ENCODE peak calls at places on chromosomes 2 and 18, in five cellular contexts. N is neuronal stem cell, U is H9, Q is mesenchymal stem cell, L is trophoblast cell. V is an unnamed sample.
A peak's percentile ranks its signal among the peaks of the same experiment; 100 is the strongest.

GRCh38 chr2:22981785-22982184 is 403.2 kb upstream of the KLHL29 start:
- DNase-seq in N (no peak), U (no peak), Q (no peak), L (no peak), V (no peak)

GRCh38 chr2:2173633-2174032 is 157.4 kb downstream of the MYT1L start:
- DNase-seq in N (no peak), U (no peak), Q (no peak), L (no peak), V (no peak)

GRCh38 chr18:76374330-76375281 is 120.4 kb downstream of the ZNF516 start:
- DNase-seq in N (no peak), U (no peak), Q (no peak), L (no peak), V (no peak)

GRCh38 chr18:36758623-36759022 is 70.2 kb downstream of the TPGS2 start:
- DNase-seq in N (no peak), U (no peak), Q (no peak), L (no peak), V (peak; percentile 6)

GRCh38 chr2:196204991-196205766 is 33.8 kb upstream of the STK17B start:
- DNase-seq in N (no peak), U (no peak), Q (peak; percentile 67), L (no peak), V (no peak)

GRCh38 chr18:62452280-62452824 is 70.5 kb upstream of the ZCCHC2 start:
- DNase-seq in N (no peak), U (no peak), Q (peak; percentile 39), L (peak; percentile 35), V (peak; percentile 19)

GRCh38 chr2:196259507-196260481 is 88.4 kb upstream of the STK17B start:
- DNase-seq in N (no peak), U (no peak), Q (peak; percentile 96), L (no peak), V (peak; percentile 94)

GRCh38 chr2:179435021-179435420 is 170.4 kb upstream of the SESTD1 start:
- DNase-seq in N (no peak), U (no peak), Q (no peak), L (no peak), V (no peak)

GRCh38 chr2:10328667-10329583 is 26.2 kb downstream of the HPCAL1 start:
- DNase-seq in N (no peak), U (no peak), Q (no peak), L (no peak), V (no peak)

GRCh38 chr18:23377669-23378469 is 75.2 kb upstream of the RIOK3 start:
- DNase-seq in N (no peak), U (no peak), Q (peak; percentile 91), L (no peak), V (peak; percentile 92)

GRCh38 chr2:178477443-178478099 is 829 bp downstream of the FKBP7 start:
- DNase-seq in N (no peak), U (no peak), Q (peak; percentile 32), L (no peak), V (no peak)

GRCh38 chr2:196607073-196607472 is 32.4 kb upstream of the CCDC150 start:
- DNase-seq in N (no peak), U (no peak), Q (peak; percentile 76), L (no peak), V (peak; percentile 56)

GRCh38 chr2:23385748-23386421 is 906 bp downstream of the KLHL29 start:
- DNase-seq in N (no peak), U (no peak), Q (peak; percentile 45), L (no peak), V (no peak)

GRCh38 chr18:59516356-59517155 is 157.5 kb upstream of the LMAN1 start:
- DNase-seq in N (peak; percentile 27), U (no peak), Q (peak; percentile 82), L (peak; percentile 72), V (peak; percentile 92)

GRCh38 chr2:1406434-1406833 is 6.8 kb upstream of the TPO start:
- DNase-seq in N (no peak), U (no peak), Q (no peak), L (no peak), V (no peak)

GRCh38 chr2:32039447-32040219 is at the start of gene DPY30:
- DNase-seq in N (peak; percentile 91), U (peak; percentile 96), Q (peak; percentile 94), L (peak; percentile 95), V (peak; percentile 92)
- H3K14ac ChIP-seq in N (no peak within 1 kb of the TSS), U (peak within 1 kb of the TSS; percentile 95), Q (no peak within 1 kb of the TSS), L (peak within 1 kb of the TSS; percentile 92), V (peak within 1 kb of the TSS; percentile 85)

DNA sequence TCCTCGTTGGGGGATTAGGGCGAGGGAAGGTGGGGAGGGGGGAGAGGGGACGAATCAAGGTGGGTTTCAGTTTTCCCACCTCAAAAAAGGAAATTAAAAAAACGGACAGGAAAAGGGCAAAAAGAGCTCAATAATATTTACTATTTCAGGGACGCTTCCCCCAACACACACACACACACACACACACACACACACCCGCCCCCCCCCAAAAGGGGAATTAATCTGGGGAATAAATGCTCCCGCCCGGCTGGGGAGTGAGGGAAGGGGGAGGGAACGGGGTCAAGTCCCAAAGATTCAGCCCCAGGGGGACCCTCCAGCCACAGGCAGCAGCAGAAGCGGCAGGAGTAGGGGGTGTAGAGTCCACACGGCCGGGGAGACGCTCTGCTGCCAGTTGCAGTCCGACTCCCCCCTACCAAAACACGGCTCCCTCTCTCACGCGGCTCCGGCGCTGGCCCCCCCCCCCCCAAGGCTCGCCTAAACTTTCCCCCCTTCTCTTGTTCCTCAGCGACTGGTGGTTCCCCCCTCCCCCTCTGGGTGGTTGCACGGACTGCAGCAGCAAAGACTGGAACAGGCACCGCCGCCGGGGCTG is 472 bp downstream of the XPO1 start:
- DNase-seq in N (peak; percentile 15), U (no peak), Q (no peak), L (no peak), V (no peak)
- H3K14ac ChIP-seq in N (peak overlapping the region; percentile 38), U (peak overlapping the region; percentile 98), Q (no peak overlapping the region), L (peak overlapping the region; percentile 96), V (peak overlapping the region; percentile 78)

GRCh38 chr2:234495801-234496441 is 960 bp downstream of the ARL4C start:
- DNase-seq in N (no peak), U (peak; percentile 39), Q (peak; percentile 47), L (no peak), V (peak; percentile 32)
- H3K14ac ChIP-seq in N (peak overlapping the region; percentile 79), U (peak overlapping the region; percentile 10), Q (no peak overlapping the region), L (peak overlapping the region; percentile 10), V (peak overlapping the region; percentile 84)

DNA sequence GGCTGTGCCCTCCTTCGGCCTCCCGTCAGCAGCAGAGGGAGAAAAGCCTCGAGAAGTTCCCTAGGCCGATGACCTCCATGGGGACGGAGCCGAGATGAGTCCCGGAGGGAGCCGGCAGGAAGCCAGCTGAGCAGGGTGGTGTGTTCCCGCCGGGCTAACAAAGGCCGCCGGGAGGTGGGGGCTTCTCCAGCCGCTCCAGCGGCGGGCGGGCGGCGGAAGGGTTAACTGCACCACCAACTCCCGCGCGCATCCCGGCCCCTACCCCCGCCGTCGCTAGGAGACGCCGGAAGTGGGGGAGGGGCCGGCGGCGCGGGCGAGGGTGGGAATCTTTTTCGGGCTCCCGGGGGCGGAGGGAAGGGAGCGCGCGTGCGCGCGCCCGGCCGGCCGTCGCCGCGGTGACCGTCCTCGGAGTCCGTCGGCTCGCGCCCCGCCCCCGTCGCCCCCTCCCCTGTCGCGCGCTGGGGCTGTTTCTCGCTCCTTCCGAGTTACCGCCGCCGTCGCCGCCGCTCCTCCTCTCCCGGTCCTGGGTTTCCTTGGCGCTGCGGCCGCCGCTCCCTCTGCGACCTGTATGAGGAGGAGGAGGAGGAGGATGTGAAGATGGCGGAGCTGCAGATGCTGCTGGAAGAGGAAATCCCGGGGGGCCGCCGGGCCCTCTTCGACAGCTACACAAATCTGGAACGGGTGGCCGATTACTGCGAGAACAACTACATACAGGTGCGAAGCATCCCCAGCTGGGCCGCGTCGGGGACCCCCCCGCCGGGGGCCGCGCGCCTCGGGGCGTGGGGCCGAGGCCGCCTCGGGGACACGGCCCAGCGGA is at the start of gene ABI2:
- DNase-seq in N (peak; percentile 97), U (peak; percentile 96), Q (peak; percentile 84), L (peak; percentile 59), V (peak; percentile 69)
- H3K14ac ChIP-seq in N (peak within 1 kb of the TSS; percentile 87), U (peak within 1 kb of the TSS; percentile 99), Q (peak within 1 kb of the TSS; percentile 26), L (peak within 1 kb of the TSS; percentile 90), V (peak within 1 kb of the TSS; percentile 93)

DNA sequence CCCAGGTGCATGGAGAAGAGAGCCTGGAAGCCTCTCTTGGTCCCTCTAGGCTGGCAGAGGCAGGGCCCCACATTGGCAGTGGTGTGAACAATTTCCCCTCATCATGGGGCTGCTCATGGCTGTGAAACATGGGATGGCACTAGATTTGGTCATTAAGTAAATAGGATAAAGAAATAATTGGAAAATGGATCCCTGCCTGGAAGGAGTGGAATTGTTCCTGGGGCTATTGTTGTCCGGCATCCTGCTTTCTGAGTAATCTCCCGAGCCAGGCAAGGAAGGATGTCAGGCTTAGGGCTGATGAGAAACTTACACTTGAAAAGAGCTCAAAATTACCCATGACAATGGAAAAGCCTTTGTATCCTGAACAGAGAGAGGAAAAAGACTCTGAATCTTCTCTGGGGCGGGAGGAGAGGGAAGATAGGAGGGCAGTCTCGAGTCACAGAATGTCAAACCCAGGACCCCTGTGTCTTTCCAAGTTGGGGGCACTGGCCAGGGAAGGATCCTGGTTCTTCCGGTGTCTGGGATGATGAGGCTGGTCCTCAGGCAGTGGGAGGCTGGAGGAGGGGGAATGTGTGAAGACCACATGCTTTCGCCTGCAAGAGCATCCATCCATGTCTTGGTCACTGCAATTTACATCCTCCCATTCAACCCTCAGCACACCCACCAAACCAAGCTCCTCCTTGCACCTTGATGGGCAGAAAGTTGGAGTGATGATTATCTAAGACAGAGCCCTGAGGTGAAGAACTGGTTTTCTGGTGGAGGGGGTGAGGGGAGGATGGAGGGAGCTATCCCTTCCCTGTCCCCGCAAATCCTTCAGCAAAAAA is 27.1 kb upstream of the STEAP3 start:
- DNase-seq in N (no peak), U (peak; percentile 53), Q (no peak), L (no peak), V (no peak)
- H3K14ac ChIP-seq in N (no peak overlapping the region), U (no peak overlapping the region), Q (no peak overlapping the region), L (no peak overlapping the region), V (no peak overlapping the region)

GRCh38 chr2:181262782-181263181 is 194.4 kb upstream of the ITGA4 start:
- DNase-seq in N (no peak), U (no peak), Q (no peak), L (no peak), V (no peak)
- H3K14ac ChIP-seq in N (no peak overlapping the region), U (no peak overlapping the region), Q (no peak overlapping the region), L (no peak overlapping the region), V (no peak overlapping the region)

V was measured in IMR-90.